ENCODE peak calls at places on chromosomes 7 and 10, in nine cellular contexts. F is HCT116, U is dorsolateral prefrontal cortex, E is thoracic aorta, G is astrocyte, W is lower leg skin, Y is breast epithelium, X is psoas muscle, J is heart right ventricle. N is an unnamed sample.

GRCh38 chr7:256981-257646 is 32.9 kb upstream of the FOXL3 start:
- DNase-seq in F (no peak), U (peak; percentile 3), E (no peak), G (no peak), W (no peak), Y (no peak), X (peak; percentile 40), J (no peak), N (no peak)

GRCh38 chr7:6027806-6028365 is 3.3 kb upstream of the ANKRD61 start:
- DNase-seq in F (no peak), U (no peak), E (no peak), G (no peak), W (no peak), Y (no peak), X (no peak), J (no peak), N (no peak)

GRCh38 chr7:116691664-116692063 is 19.7 kb downstream of the MET start:
- DNase-seq in F (no peak), U (no peak), E (no peak), G (peak; percentile 52), W (no peak), Y (no peak), X (no peak), J (no peak), N (no peak)

GRCh38 chr10:95640891-95641315 is 15.6 kb downstream of the ALDH18A1 start:
- DNase-seq in F (no peak), U (no peak), E (no peak), G (no peak), W (no peak), Y (no peak), X (no peak), J (no peak), N (no peak)

GRCh38 chr7:29102554-29103151 is 43.7 kb downstream of the CPVL start:
- DNase-seq in F (peak; percentile 33), U (peak; percentile 38), E (no peak), G (peak; percentile 36), W (peak; percentile 89), Y (peak; percentile 37), X (peak; percentile 78), J (peak; percentile 78), N (peak; percentile 70)

GRCh38 chr10:61024801-61025201 is 80.8 kb upstream of the RHOBTB1 start:
- DNase-seq in F (no peak), U (peak; percentile 27), E (no peak), G (peak; percentile 7), W (no peak), Y (no peak), X (no peak), J (no peak), N (no peak)

GRCh38 chr10:114810926-114811325 is 10.7 kb upstream of the FHIP2A start:
- DNase-seq in F (no peak), U (no peak), E (no peak), G (no peak), W (no peak), Y (no peak), X (no peak), J (no peak), N (no peak)

GRCh38 chr10:114271779-114272167 is 32.7 kb downstream of the VWA2 start:
- DNase-seq in F (peak; percentile 42), U (no peak), E (peak; percentile 17), G (peak; percentile 98), W (peak; percentile 87), Y (peak; percentile 39), X (peak; percentile 60), J (peak; percentile 57), N (no peak)

GRCh38 chr10:101772895-101773761 is 2.8 kb downstream of the FGF8 start:
- DNase-seq in F (no peak), U (no peak), E (no peak), G (no peak), W (peak; percentile 70), Y (no peak), X (no peak), J (no peak), N (no peak)

GRCh38 chr7:90599892-90600555 is 3.9 kb downstream of the CDK14 start:
- DNase-seq in F (no peak), U (no peak), E (no peak), G (no peak), W (no peak), Y (no peak), X (no peak), J (no peak), N (no peak)

GRCh38 chr10:94370501-94370900 is 7.8 kb upstream of the NOC3L start:
- DNase-seq in F (no peak), U (no peak), E (no peak), G (no peak), W (no peak), Y (no peak), X (no peak), J (no peak), N (no peak)

GRCh38 chr7:115083935-115084334 is 162.0 kb downstream of the MDFIC start:
- DNase-seq in F (no peak), U (no peak), E (no peak), G (no peak), W (no peak), Y (no peak), X (no peak), J (no peak), N (no peak)

GRCh38 chr10:128268015-128268722 is 141.9 kb upstream of the MKI67 start:
- DNase-seq in F (peak; percentile 31), U (no peak), E (no peak), G (no peak), W (no peak), Y (no peak), X (peak; percentile 57), J (no peak), N (peak; percentile 76)

GRCh38 chr7:68929712-68930395 is 668.4 kb upstream of the AUTS2 start:
- DNase-seq in F (no peak), U (no peak), E (no peak), G (peak; percentile 74), W (no peak), Y (no peak), X (no peak), J (no peak), N (no peak)

GRCh38 chr10:132899751-132900065 is 42.7 kb downstream of the CFAP46 start:
- DNase-seq in F (no peak), U (peak; percentile 11), E (no peak), G (no peak), W (no peak), Y (no peak), X (peak; percentile 47), J (no peak), N (no peak)

GRCh38 chr7:130369831-130370230 is 10.5 kb upstream of the CPA1 start:
- DNase-seq in F (no peak), U (no peak), E (no peak), G (no peak), W (no peak), Y (no peak), X (no peak), J (no peak), N (no peak)

GRCh38 chr10:28544058-28544457 is 11.1 kb downstream of the WAC start:
- DNase-seq in F (no peak), U (no peak), E (no peak), G (no peak), W (no peak), Y (no peak), X (no peak), J (no peak), N (no peak)

GRCh38 chr10:28542728-28543127 is 9.8 kb downstream of the WAC start:
- DNase-seq in F (no peak), U (no peak), E (no peak), G (no peak), W (no peak), Y (no peak), X (no peak), J (no peak), N (no peak)

GRCh38 chr10:28541695-28542365 is 8.9 kb downstream of the WAC start:
- DNase-seq in F (no peak), U (no peak), E (no peak), G (no peak), W (no peak), Y (no peak), X (no peak), J (no peak), N (no peak)

GRCh38 chr10:28548781-28549498 is 16.0 kb downstream of the WAC start:
- DNase-seq in F (no peak), U (no peak), E (no peak), G (no peak), W (no peak), Y (no peak), X (no peak), J (no peak), N (no peak)

GRCh38 chr10:28545967-28546644 is 13.2 kb downstream of the WAC start:
- DNase-seq in F (no peak), U (no peak), E (no peak), G (no peak), W (no peak), Y (no peak), X (no peak), J (no peak), N (no peak)
- TF ChIP-seq CTCF in F (no peak), U (no peak), E (no peak), G (no peak), W (no peak), Y (no peak), X (no peak), J (no peak), N (no peak)

GRCh38 chr10:29470355-29470705 is 164.4 kb downstream of the SVIL start:
- DNase-seq in F (no peak), U (no peak), E (no peak), G (no peak), W (no peak), Y (no peak), X (peak; percentile 68), J (no peak), N (no peak)
- TF ChIP-seq CTCF in F (peak; percentile 74), U (peak; percentile 33), E (peak; percentile 48), G (peak; percentile 26), W (no peak), Y (no peak), X (peak; percentile 36), J (peak; percentile 46), N (peak; percentile 27)

GRCh38 chr10:121710971-121711370 is 112.7 kb upstream of the FGFR2 start:
- DNase-seq in F (no peak), U (no peak), E (no peak), G (no peak), W (no peak), Y (no peak), X (no peak), J (no peak), N (no peak)

GRCh38 chr10:121709674-121710073 is 111.4 kb upstream of the FGFR2 start:
- DNase-seq in F (no peak), U (no peak), E (no peak), G (peak; percentile 69), W (no peak), Y (no peak), X (no peak), J (no peak), N (no peak)

GRCh38 chr10:121710207-121710606 is 112.0 kb upstream of the FGFR2 start:
- DNase-seq in F (no peak), U (no peak), E (no peak), G (no peak), W (no peak), Y (no peak), X (no peak), J (no peak), N (no peak)

GRCh38 chr10:121708921-121709625 is 110.8 kb upstream of the FGFR2 start:
- DNase-seq in F (no peak), U (no peak), E (no peak), G (no peak), W (no peak), Y (no peak), X (no peak), J (no peak), N (no peak)
- TF ChIP-seq CTCF in F (no peak), U (no peak), E (no peak), G (peak; percentile 6), W (no peak), Y (no peak), X (no peak), J (no peak), N (no peak)

GRCh38 chr10:97059006-97059871 is 126.5 kb downstream of the SLIT1 start:
- DNase-seq in F (no peak), U (peak; percentile 33), E (no peak), G (no peak), W (no peak), Y (no peak), X (no peak), J (no peak), N (no peak)
- TF ChIP-seq CTCF in F (peak; percentile 27), U (no peak), E (no peak), G (no peak), W (no peak), Y (no peak), X (no peak), J (no peak), N (no peak)